ENCODE peak calls at places on chromosomes 13 and 19, in five cellular contexts. One of them, this sample, is unnamed.

GRCh38 chr13:48415516-48415915 is 2.6 kb upstream of the LPAR6 start:
- DNase-seq in K562: no peak
- DNase-seq in HepG2: no peak
- DNase-seq in H1: no peak
- DNase-seq in GM12878: no peak
- DNase-seq in this sample: no peak

GRCh38 chr13:75760182-75760981 is 124.3 kb downstream of the LMO7 start:
- DNase-seq in K562: no peak
- DNase-seq in HepG2: peak
- DNase-seq in H1: no peak
- DNase-seq in GM12878: no peak
- DNase-seq in this sample: no peak

GRCh38 chr13:32212420-32212819 is 102.7 kb downstream of the ZAR1L start:
- DNase-seq in K562: no peak
- DNase-seq in HepG2: no peak
- DNase-seq in H1: no peak
- DNase-seq in GM12878: no peak
- DNase-seq in this sample: no peak

GRCh38 chr13:33934343-33934742 is 116.4 kb downstream of the RFC3 start:
- DNase-seq in K562: no peak
- DNase-seq in HepG2: no peak
- DNase-seq in H1: no peak
- DNase-seq in GM12878: no peak
- DNase-seq in this sample: no peak

GRCh38 chr19:4083677-4084546 is 17.2 kb upstream of the ZBTB7A start:
- DNase-seq in K562: peak
- DNase-seq in HepG2: no peak
- DNase-seq in H1: no peak
- DNase-seq in GM12878: no peak
- DNase-seq in this sample: no peak

GRCh38 chr19:16228637-16229321 is 31.1 kb downstream of the AP1M1 start:
- DNase-seq in K562: no peak
- DNase-seq in HepG2: no peak
- DNase-seq in H1: no peak
- DNase-seq in GM12878: no peak
- DNase-seq in this sample: no peak

GRCh38 chr13:29487466-29488454 is 107.7 kb downstream of the SLC7A1 start:
- DNase-seq in K562: no peak
- DNase-seq in HepG2: peak
- DNase-seq in H1: no peak
- DNase-seq in GM12878: no peak
- DNase-seq in this sample: no peak

GRCh38 chr19:44648536-44649370 is 5.0 kb downstream of the PVR start:
- DNase-seq in K562: no peak
- DNase-seq in HepG2: no peak
- DNase-seq in H1: no peak
- DNase-seq in GM12878: no peak
- DNase-seq in this sample: no peak

GRCh38 chr19:37931941-37932655 is 25.1 kb downstream of the SIPA1L3 start:
- DNase-seq in K562: no peak
- DNase-seq in HepG2: peak
- DNase-seq in H1: peak
- DNase-seq in GM12878: no peak
- DNase-seq in this sample: peak

GRCh38 chr13:79530270-79530669 is 49.3 kb downstream of the NDFIP2 start:
- DNase-seq in K562: no peak
- DNase-seq in HepG2: no peak
- DNase-seq in H1: no peak
- DNase-seq in GM12878: no peak
- DNase-seq in this sample: no peak

GRCh38 chr13:79533781-79534400 is 52.9 kb downstream of the NDFIP2 start:
- DNase-seq in K562: no peak
- DNase-seq in HepG2: no peak
- DNase-seq in H1: no peak
- DNase-seq in GM12878: no peak
- DNase-seq in this sample: no peak

GRCh38 chr13:79528759-79529191 is 47.8 kb downstream of the NDFIP2 start:
- DNase-seq in K562: no peak
- DNase-seq in HepG2: no peak
- DNase-seq in H1: no peak
- DNase-seq in GM12878: no peak
- DNase-seq in this sample: no peak

GRCh38 chr13:79534596-79534995 is 53.6 kb downstream of the NDFIP2 start:
- DNase-seq in K562: no peak
- DNase-seq in HepG2: no peak
- DNase-seq in H1: no peak
- DNase-seq in GM12878: no peak
- DNase-seq in this sample: no peak

DNA sequence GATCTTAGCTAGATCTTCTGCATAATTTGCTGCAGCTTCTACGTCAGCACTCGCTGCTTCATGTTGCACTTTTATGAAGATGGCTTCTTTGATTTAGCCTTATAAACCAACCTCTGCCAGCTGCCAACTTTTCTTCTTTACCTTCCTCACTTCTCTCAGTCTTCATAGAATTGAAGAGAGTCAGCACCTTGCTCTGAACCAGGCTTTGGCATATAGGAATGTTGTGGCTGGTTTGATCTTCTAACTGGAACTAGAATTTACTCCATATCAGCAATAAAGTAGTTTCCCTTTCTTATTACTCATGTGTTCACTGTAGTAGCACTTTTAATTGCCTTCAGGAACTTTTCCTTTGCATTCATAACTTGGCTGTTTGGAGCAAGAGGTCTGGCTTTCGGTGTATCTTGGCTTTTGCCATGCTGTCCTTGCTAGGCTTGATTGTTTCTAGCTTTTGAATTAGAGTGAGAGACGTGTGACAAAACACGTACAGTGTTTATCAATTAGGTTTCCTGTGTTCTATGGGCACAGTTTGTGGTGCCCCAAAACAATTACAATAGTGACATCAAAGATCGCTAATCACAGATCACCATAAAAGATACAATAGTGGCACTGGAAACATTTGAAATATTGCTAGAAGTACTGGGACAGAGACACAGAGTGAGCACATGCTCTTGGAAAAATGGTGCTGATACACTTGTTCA is 50.7 kb downstream of the NDFIP2 start:
- DNase-seq in K562: no peak
- DNase-seq in HepG2: no peak
- DNase-seq in H1: no peak
- DNase-seq in GM12878: no peak
- DNase-seq in this sample: no peak
- TF ChIP-seq ATF2 in K562: no peak
- TF ChIP-seq ATF2 in HepG2: no peak
- TF ChIP-seq ATF2 in H1: no peak
- TF ChIP-seq ATF2 in GM12878: no peak
- TF ChIP-seq ATF2 in this sample: no peak

GRCh38 chr13:26589754-26590153 is 32.3 kb downstream of the WASF3 start:
- DNase-seq in K562: no peak
- DNase-seq in HepG2: no peak
- DNase-seq in H1: no peak
- DNase-seq in GM12878: no peak
- DNase-seq in this sample: no peak

GRCh38 chr13:26585136-26585535 is 27.7 kb downstream of the WASF3 start:
- DNase-seq in K562: no peak
- DNase-seq in HepG2: no peak
- DNase-seq in H1: no peak
- DNase-seq in GM12878: no peak
- DNase-seq in this sample: no peak

GRCh38 chr13:26583662-26584061 is 26.2 kb downstream of the WASF3 start:
- DNase-seq in K562: no peak
- DNase-seq in HepG2: no peak
- DNase-seq in H1: no peak
- DNase-seq in GM12878: no peak
- DNase-seq in this sample: no peak

GRCh38 chr13:26587251-26587650 is 29.8 kb downstream of the WASF3 start:
- DNase-seq in K562: no peak
- DNase-seq in HepG2: no peak
- DNase-seq in H1: no peak
- DNase-seq in GM12878: no peak
- DNase-seq in this sample: no peak

GRCh38 chr13:26584713-26585112 is 27.2 kb downstream of the WASF3 start:
- DNase-seq in K562: no peak
- DNase-seq in HepG2: no peak
- DNase-seq in H1: no peak
- DNase-seq in GM12878: no peak
- DNase-seq in this sample: no peak
- TF ChIP-seq ATF2 in K562: no peak
- TF ChIP-seq ATF2 in HepG2: no peak
- TF ChIP-seq ATF2 in H1: no peak
- TF ChIP-seq ATF2 in GM12878: no peak
- TF ChIP-seq ATF2 in this sample: no peak

DNA sequence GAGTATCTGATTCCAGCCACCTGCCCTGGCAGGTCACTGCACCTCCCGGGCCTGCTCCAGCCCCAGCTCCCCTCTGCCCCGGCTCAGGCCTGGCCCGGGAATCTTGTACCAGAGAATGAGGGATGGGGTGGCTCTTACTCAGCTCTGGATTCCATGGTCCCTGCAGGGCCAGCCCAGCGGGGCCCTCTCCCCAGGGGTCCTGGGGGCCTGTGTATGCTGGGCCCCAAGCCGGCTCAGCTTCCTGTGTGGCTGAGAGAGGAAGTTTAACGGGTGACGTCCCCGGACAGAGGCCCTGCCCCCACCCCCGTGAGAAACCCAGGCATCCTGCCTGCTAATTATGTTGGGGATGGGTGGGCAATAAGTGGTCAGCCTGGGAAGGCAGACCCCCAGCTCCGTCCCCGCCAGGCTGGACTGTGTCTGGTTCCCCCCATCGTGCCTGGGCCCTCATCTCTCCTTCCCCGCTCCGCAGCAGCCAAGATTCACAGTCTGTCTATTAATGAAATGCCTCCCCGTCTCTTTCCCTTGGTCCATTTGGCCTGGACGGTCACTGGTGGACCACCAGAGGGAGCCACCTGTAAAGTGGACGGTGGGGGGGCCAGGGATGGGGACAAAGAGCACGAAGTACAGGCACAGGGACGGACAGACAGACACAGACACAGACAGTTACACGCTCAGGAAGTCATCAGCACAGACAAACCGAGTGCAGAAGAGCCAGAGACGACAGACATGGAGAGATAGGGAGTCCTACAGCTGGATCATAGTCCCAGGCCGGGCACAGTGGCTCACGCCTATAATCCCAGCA is at the start of gene DENND1C:
- DNase-seq in K562: peak
- DNase-seq in HepG2: peak
- DNase-seq in H1: no peak
- DNase-seq in GM12878: peak
- DNase-seq in this sample: peak
- TF ChIP-seq ATF2 in K562: no peak
- TF ChIP-seq ATF2 in HepG2: no peak
- TF ChIP-seq ATF2 in H1: no peak
- TF ChIP-seq ATF2 in GM12878: no peak
- TF ChIP-seq ATF2 in this sample: no peak

DNA sequence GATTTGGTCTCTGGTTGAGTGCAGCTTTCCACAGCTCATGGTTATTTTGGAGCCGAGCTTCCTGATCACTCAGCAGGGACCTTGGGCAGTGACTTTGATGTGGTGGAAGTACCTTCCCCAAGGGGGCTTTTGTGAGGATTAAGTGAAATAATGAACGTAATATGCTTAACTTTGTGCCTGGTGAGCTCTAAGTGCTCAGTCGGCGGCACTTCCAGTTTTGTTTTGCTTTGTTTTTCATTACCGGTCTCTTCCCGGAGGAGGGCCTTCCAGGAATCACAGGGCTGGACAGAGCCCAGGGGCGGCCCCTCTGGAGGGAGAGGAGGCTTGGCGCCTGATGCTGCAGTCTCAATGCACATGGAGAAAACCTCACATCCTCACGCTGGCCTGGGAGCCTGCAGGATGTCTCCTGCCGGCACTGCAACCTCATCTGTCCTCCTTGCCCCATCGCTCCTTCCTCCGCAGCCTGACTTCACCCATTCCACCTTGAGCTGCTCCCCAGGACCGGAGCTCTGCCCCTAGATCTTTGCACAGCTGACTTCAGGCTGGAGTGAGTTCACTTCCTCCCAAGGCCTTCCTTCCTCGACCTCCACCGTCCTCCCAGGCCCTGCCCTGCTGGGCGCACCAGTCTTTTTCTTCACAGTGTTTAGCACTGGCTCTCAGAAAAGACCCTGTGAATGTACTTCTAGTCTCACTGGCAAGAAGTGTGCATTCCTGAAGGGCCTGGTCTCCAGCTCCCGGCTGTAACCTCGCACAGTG is 1.6 kb downstream of the PLEKHF1 start:
- DNase-seq in K562: peak
- DNase-seq in HepG2: peak
- DNase-seq in H1: no peak
- DNase-seq in GM12878: no peak
- DNase-seq in this sample: peak
- TF ChIP-seq ATF2 in K562: no peak
- TF ChIP-seq ATF2 in HepG2: no peak
- TF ChIP-seq ATF2 in H1: no peak
- TF ChIP-seq ATF2 in GM12878: no peak
- TF ChIP-seq ATF2 in this sample: no peak

GRCh38 chr19:48815870-48816501 is 5.2 kb upstream of the BCAT2 start:
- DNase-seq in K562: peak
- DNase-seq in HepG2: peak
- DNase-seq in H1: no peak
- DNase-seq in GM12878: no peak
- DNase-seq in this sample: no peak

GRCh38 chr19:48814895-48815294 is 4.1 kb upstream of the BCAT2 start:
- DNase-seq in K562: peak
- DNase-seq in HepG2: no peak
- DNase-seq in H1: no peak
- DNase-seq in GM12878: no peak
- DNase-seq in this sample: no peak

GRCh38 chr19:48810151-48810550 is 678 bp downstream of the BCAT2 start:
- DNase-seq in K562: no peak
- DNase-seq in HepG2: no peak
- DNase-seq in H1: no peak
- DNase-seq in GM12878: no peak
- DNase-seq in this sample: no peak

GRCh38 chr19:48813123-48813911 is 2.5 kb upstream of the BCAT2 start:
- DNase-seq in K562: peak
- DNase-seq in HepG2: peak
- DNase-seq in H1: no peak
- DNase-seq in GM12878: no peak
- DNase-seq in this sample: peak

DNA sequence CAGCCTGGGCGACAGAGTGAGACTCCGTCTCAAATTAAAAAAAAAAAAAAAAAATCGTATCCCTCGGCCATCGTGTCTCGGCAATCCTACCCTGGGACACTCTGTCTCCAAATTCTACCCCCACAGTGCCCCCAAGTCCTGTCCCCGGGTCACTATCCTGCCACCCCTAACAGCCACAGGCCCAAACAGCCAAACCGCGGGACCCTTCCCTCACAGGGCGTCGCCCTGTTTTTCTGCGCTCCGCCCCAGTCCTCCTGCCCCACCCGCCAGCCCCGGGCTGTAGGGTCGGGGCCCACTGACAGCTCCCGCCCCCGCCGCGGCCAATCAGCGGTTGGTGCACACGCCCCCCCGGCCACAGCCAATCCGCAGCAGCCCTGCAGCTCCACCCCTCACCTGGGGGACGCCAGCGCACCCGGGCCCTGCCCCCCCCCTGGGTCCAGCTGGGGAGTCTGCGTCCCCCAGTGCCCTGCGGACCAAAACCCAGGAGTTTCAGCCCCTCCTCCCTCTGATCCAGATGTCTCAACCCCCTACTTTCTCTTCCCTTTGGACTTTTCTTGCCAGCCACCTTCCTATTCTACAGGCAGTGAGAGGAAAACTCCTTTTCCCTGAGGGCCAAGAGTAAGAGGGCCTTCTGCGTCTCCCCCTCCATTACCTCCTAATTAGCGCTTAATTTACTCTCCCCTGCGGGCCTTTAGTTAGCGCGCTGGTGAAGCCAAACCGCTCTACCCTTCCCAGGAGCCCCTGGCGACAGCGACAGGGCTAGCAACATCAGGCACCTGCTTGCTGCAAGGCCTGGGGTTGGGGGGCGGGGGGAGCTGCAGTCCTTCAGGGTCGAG is 1.5 kb upstream of the BCAT2 start:
- DNase-seq in K562: peak
- DNase-seq in HepG2: peak
- DNase-seq in H1: no peak
- DNase-seq in GM12878: no peak
- DNase-seq in this sample: peak
- TF ChIP-seq ATF2 in K562: no peak
- TF ChIP-seq ATF2 in HepG2: no peak
- TF ChIP-seq ATF2 in H1: no peak
- TF ChIP-seq ATF2 in GM12878: no peak
- TF ChIP-seq ATF2 in this sample: no peak